ENCODE peak calls at places on chromosomes 3 and 15, in four cellular contexts. G is SK-N-SH; Y is activated T-helper 1 cell treated with anti-CD3 and anti-CD28 coated beads, Interleukin-2, amount 50 U/mL, for 16 hours; U is lower leg skin. D is an unnamed sample.

GRCh38 chr3:42129014-42129953 is 38.1 kb downstream of the TRAK1 start:
- DNase-seq in G (no peak), Y (no peak), U (no peak), D (no peak)

GRCh38 chr15:98420837-98421236 is 227.5 kb upstream of the IGF1R start:
- DNase-seq in G (peak), Y (no peak), U (no peak), D (no peak)

GRCh38 chr3:39639344-39640236 is 169.8 kb upstream of the MYRIP start:
- DNase-seq in G (no peak), Y (no peak), U (peak), D (no peak)

GRCh38 chr3:171262431-171262830 is 197.8 kb downstream of the TNIK start:
- DNase-seq in G (no peak), Y (no peak), U (no peak), D (no peak)

GRCh38 chr3:19749448-19750017 is 184.5 kb downstream of the EFHB start:
- DNase-seq in G (no peak), Y (no peak), U (no peak), D (no peak)

GRCh38 chr15:40420071-40420713 is 14.6 kb downstream of the IVD start:
- DNase-seq in G (no peak), Y (no peak), U (no peak), D (no peak)

GRCh38 chr3:184590795-184591194 is 29.2 kb downstream of the EPHB3 start:
- DNase-seq in G (peak), Y (no peak), U (no peak), D (no peak)

GRCh38 chr3:178436773-178437172 is 99.5 kb upstream of the KCNMB2 start:
- DNase-seq in G (peak), Y (no peak), U (peak), D (no peak)

GRCh38 chr3:37862219-37862711 is 585 bp downstream of the CTDSPL start:
- DNase-seq in G (peak), Y (no peak), U (no peak), D (no peak)

GRCh38 chr15:79541176-79541575 is 109.0 kb downstream of the MINAR1 start:
- DNase-seq in G (no peak), Y (no peak), U (no peak), D (no peak)

GRCh38 chr15:84591815-84592214 is 9.0 kb upstream of the ZSCAN2 start:
- DNase-seq in G (no peak), Y (no peak), U (no peak), D (no peak)

GRCh38 chr3:105173972-105174371 is 192.7 kb upstream of the ALCAM start:
- DNase-seq in G (no peak), Y (no peak), U (no peak), D (no peak)

GRCh38 chr3:170419301-170420087 is 826 bp downstream of the CLDN11 start:
- DNase-seq in G (peak), Y (no peak), U (no peak), D (no peak)

GRCh38 chr3:151901282-151901945 is 28.0 kb downstream of the SUCNR1 start:
- DNase-seq in G (no peak), Y (no peak), U (no peak), D (no peak)

GRCh38 chr3:16112910-16113504 is 61.5 kb upstream of the GALNT15 start:
- DNase-seq in G (no peak), Y (no peak), U (no peak), D (no peak)

GRCh38 chr3:57026918-57027317 is 33.5 kb upstream of the SPATA12 start:
- DNase-seq in G (no peak), Y (no peak), U (no peak), D (no peak)

GRCh38 chr3:186940965-186941364 is 10.6 kb downstream of the ST6GAL1 start:
- DNase-seq in G (no peak), Y (no peak), U (no peak), D (no peak)

GRCh38 chr3:173932624-173933023 is 535.1 kb downstream of the NLGN1 start:
- DNase-seq in G (no peak), Y (no peak), U (no peak), D (no peak)

GRCh38 chr3:150451329-150452084 is 43.4 kb downstream of the TSC22D2 start:
- DNase-seq in G (no peak), Y (no peak), U (no peak), D (no peak)

GRCh38 chr15:68235022-68235421 is 5.5 kb upstream of the CLN6 start:
- DNase-seq in G (no peak), Y (no peak), U (no peak), D (no peak)

GRCh38 chr3:20575153-20575552 is 389.1 kb upstream of the SGO1 start:
- DNase-seq in G (no peak), Y (no peak), U (no peak), D (no peak)

GRCh38 chr3:123524987-123525386 is 59.9 kb downstream of the HACD2 start:
- DNase-seq in G (no peak), Y (no peak), U (no peak), D (no peak)

GRCh38 chr3:47034868-47035489 is 55.5 kb downstream of the NBEAL2 start:
- DNase-seq in G (no peak), Y (no peak), U (no peak), D (no peak)

GRCh38 chr3:67719333-67719732 is 64.9 kb upstream of the SUCLG2 start:
- DNase-seq in G (no peak), Y (no peak), U (no peak), D (no peak)

GRCh38 chr15:77784361-77785292 is 151.9 kb upstream of the LINGO1 start:
- DNase-seq in G (peak), Y (no peak), U (no peak), D (no peak)

GRCh38 chr3:10260211-10260701 is 12.0 kb downstream of the TATDN2 start:
- DNase-seq in G (no peak), Y (no peak), U (no peak), D (no peak)

GRCh38 chr15:48384616-48385015 is 53.4 kb downstream of the DUT start:
- DNase-seq in G (no peak), Y (no peak), U (no peak), D (no peak)

D was measured in omental fat pad.